ENCODE peak calls at places on chromosomes 7 and 10, in seven cellular contexts. G is stimulated activated CD4-positive, alpha-beta T cell treated with anti-CD3 and anti-CD28 coated beads, Interleukin-2, amount 100 ng/mL, for 48 hours; W is activated CD8-positive, alpha-beta memory T cell treated with anti-CD3 and anti-CD28 coated beads for 48 hours; A is PC-9; V is NCI-H748 treated with DMSO at 0.1 percent for 48 hours; F is activated CD8-positive, alpha-beta T cell treated with anti-CD3 and anti-CD28 coated beads, Interleukin-2, amount 10 ng/mL, durations not matched to agents 7 days and 5 days; T is RPMI7951. J is an unnamed sample.

GRCh38 chr7:72152171-72153131 is 259.7 kb downstream of the CALN1 start:
- DNase-seq in G (no peak), W (no peak), A (no peak), V (no peak), F (no peak), T (no peak), J (no peak)

GRCh38 chr7:23410446-23411183 is 59.7 kb downstream of the IGF2BP3 start:
- DNase-seq in G (no peak), W (no peak), A (no peak), V (no peak), F (no peak), T (no peak), J (no peak)

GRCh38 chr10:86261470-86261869 is 105.1 kb downstream of the GRID1 start:
- DNase-seq in G (no peak), W (no peak), A (no peak), V (no peak), F (no peak), T (no peak), J (peak; percentile 14)

GRCh38 chr10:121036431-121036830 is 185.3 kb downstream of the WDR11 start:
- DNase-seq in G (no peak), W (no peak), A (no peak), V (no peak), F (no peak), T (peak; percentile 25), J (no peak)

GRCh38 chr7:74101061-74101681 is 17.6 kb downstream of the LIMK1 start:
- DNase-seq in G (no peak), W (no peak), A (no peak), V (no peak), F (no peak), T (peak; percentile 7), J (no peak)

GRCh38 chr7:69597278-69598076 is 798 bp upstream of the AUTS2 start:
- DNase-seq in G (no peak), W (no peak), A (no peak), V (no peak), F (no peak), T (no peak), J (peak; percentile 91)

GRCh38 chr7:28103984-28104628 is 76.5 kb downstream of the JAZF1 start:
- DNase-seq in G (no peak), W (no peak), A (peak; percentile 78), V (no peak), F (no peak), T (peak; percentile 69), J (peak; percentile 19)

GRCh38 chr10:124336186-124336585 is 82.5 kb downstream of the OAT start:
- DNase-seq in G (no peak), W (no peak), A (no peak), V (no peak), F (no peak), T (peak; percentile 61), J (no peak)

GRCh38 chr7:140441519-140441918 is 37.7 kb downstream of the RAB19 start:
- DNase-seq in G (no peak), W (no peak), A (no peak), V (no peak), F (no peak), T (no peak), J (no peak)